ENCODE peak calls at places on chromosomes 3 and 15, in five cellular contexts. I is Peyer's patch, M is A549, Q is colonic mucosa, Y is mammary epithelial cell. B is an unnamed sample.

GRCh38 chr3:11803977-11804903 is 42.4 kb downstream of the TAMM41 start:
- DNase-seq in Q (peak; percentile 39), M (peak; percentile 65), I (peak; percentile 60), Y (peak; percentile 40), B (no peak)

GRCh38 chr3:53082736-53083135 is 36.9 kb upstream of the SFMBT1 start:
- DNase-seq in Y (no peak), I (peak; percentile 37), M (no peak), Q (no peak), B (no peak)

GRCh38 chr3:47414161-47414564 is 33.3 kb downstream of the PTPN23 start:
- DNase-seq in M (no peak), I (no peak), Q (no peak), Y (no peak), B (no peak)

GRCh38 chr3:43629254-43629653 is 7.4 kb upstream of the ANO10 start:
- DNase-seq in I (no peak), Y (no peak), Q (no peak), M (peak; percentile 51), B (no peak)

GRCh38 chr3:49750056-49750455 is 26.3 kb upstream of the GMPPB start:
- DNase-seq in Y (no peak), I (no peak), M (no peak), Q (no peak), B (no peak)

GRCh38 chr3:51391566-51392300 is 648 bp downstream of the RBM15B start:
- DNase-seq in M (no peak), I (peak; percentile 54), Q (no peak), Y (peak; percentile 37), B (peak; percentile 40)

GRCh38 chr3:123085293-123085949 is 18.6 kb downstream of the PDIA5 start:
- DNase-seq in Q (no peak), Y (no peak), M (no peak), I (no peak), B (no peak)

GRCh38 chr15:38587214-38587613 is 22.6 kb upstream of the RASGRP1 start:
- DNase-seq in I (no peak), Y (no peak), Q (no peak), M (no peak), B (no peak)

GRCh38 chr15:44157679-44158078 is 37.4 kb downstream of the FRMD5 start:
- DNase-seq in Q (no peak), M (peak; percentile 63), Y (peak; percentile 85), I (no peak), B (no peak)

GRCh38 chr3:129694228-129694627 is 87.8 kb upstream of the PLXND1 start:
- DNase-seq in M (no peak), I (no peak), Q (no peak), Y (peak; percentile 97), B (no peak)

GRCh38 chr3:60582285-60582684 is 669.0 kb downstream of the FHIT start:
- DNase-seq in I (no peak), Y (no peak), Q (no peak), M (no peak), B (no peak)

GRCh38 chr3:44722103-44722401 is 7.4 kb upstream of the ZNF501 start:
- DNase-seq in Y (no peak), Q (no peak), I (no peak), M (no peak), B (no peak)

GRCh38 chr3:187183210-187183862 is 13.9 kb upstream of the RTP1 start:
- DNase-seq in I (no peak), Y (peak; percentile 79), Q (no peak), M (no peak), B (no peak)

GRCh38 chr3:22161315-22161714 is 410.3 kb upstream of the ZNF385D start:
- DNase-seq in Q (no peak), Y (no peak), M (no peak), I (no peak), B (no peak)

GRCh38 chr15:33810083-33810595 is 158.2 kb upstream of the CHRM5 start:
- DNase-seq in Y (no peak), I (no peak), Q (no peak), M (no peak), B (no peak)
- TF ChIP-seq CTCF in Y (no peak), I (no peak), Q (no peak), M (no peak), B (no peak)

DNA sequence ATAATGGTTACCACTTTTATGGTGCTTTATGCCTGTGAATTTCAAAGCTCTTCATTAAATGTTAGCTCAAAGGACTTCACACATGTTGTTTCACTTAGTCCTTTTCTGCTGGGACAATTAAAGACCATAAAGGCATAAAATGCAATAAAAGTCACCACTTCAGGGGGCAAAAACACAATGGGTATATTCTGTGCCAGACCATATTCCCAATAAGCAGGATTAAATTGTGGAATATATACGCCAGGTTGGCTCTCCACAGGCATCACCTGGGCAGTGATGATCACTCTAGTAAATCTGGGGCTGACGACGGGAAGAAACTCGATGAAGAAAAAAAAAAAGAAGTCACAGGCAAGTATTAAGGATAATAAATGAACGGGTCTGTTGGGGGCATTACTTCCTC is 370.2 kb upstream of the CNTN4 start:
- DNase-seq in M (no peak), Q (no peak), I (no peak), Y (no peak), B (no peak)
- H3K4me1 ChIP-seq in M (no peaks in the 10 kb centered on the region), Q (no peaks in the 10 kb centered on the region), I (no peaks in the 10 kb centered on the region), Y (no peaks in the 10 kb centered on the region), B (no peaks in the 10 kb centered on the region)

GRCh38 chr3:132038198-132038825 is 3.5 kb upstream of the CPNE4 start:
- DNase-seq in M (peak; percentile 48), Q (no peak), I (no peak), Y (peak; percentile 49), B (no peak)
- TF ChIP-seq CTCF in M (peak; percentile 79), Q (peak; percentile 29), I (peak; percentile 53), Y (peak; percentile 80), B (no peak)

DNA sequence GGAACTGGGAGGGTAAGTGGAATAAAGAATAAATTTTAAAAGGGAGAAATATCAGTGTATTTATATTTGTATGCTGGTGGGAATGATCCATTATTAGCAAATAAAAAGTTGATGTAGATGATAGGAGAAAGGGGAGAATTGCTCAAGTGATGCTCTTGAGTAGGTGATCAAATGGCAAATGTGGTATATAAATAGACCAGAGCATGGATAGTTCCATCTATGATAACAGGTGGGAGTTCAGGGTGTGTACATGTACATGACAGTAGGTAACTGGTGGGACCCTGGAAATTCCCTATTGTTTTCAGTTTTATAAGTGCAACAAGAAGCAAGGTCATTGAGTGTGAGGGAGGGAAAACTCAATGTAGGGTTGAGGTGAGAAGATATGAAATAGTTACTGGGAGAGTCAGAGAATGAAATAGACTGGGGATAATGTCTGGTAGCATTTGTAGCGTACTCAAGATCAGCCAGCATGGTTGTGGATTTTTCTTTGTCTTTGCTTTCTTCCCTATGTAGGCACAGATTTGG is 31.3 kb upstream of the EBLN2 start:
- DNase-seq in M (no peak), I (no peak), Q (no peak), Y (no peak), B (no peak)
- H3K4me1 ChIP-seq in M (peaks cover 18% of the 10 kb centered on the region), I (peaks cover 40% of the 10 kb centered on the region), Q (peaks cover 15% of the 10 kb centered on the region), Y (peaks cover 22% of the 10 kb centered on the region), B (peaks cover 18% of the 10 kb centered on the region)

GRCh38 chr3:126245811-126246727 is 65.7 kb upstream of the ALDH1L1 start:
- DNase-seq in Q (peak; percentile 53), Y (no peak), I (peak; percentile 60), M (peak; percentile 54), B (peak; percentile 63)
- TF ChIP-seq CTCF in Q (no peak), Y (peak; percentile 56), I (peak; percentile 43), M (peak; percentile 67), B (no peak)

DNA sequence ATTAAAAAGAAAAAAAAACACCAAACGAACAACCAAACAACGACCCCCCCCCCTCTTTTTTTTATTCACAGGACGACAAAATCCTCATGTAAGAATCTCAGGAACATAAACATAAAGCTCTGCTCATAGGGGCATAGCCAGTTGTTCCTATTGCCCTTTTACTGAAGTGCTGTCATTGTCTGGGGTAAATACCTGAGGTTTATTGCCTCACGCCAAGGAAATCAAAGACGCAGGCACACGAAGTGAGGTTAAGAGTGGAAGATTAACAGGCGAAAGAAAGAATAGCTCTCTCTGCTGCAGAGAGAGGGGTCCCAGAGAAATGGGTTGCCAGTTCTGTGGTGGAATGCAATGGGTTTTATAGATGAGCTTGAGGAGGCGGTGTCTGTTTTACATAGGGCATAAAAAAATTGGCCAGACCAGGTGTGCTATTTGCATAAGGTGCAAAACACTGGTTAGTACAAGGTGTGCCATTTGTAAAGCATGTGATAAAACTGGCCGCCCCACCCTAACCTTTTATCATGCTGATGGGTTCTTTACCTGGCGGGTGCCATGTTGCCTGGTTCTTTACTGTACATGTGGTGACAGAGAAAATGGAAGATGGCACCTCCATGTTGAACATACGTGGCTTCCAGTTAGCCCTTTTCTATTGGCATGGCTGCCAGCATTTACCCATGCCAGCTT is 257.6 kb upstream of the ZPLD1 start:
- DNase-seq in I (no peak), Q (peak; percentile 56), Y (peak; percentile 57), M (no peak), B (peak; percentile 41)
- H3K4me1 ChIP-seq in I (peaks cover 34% of the 10 kb centered on the region), Q (peaks cover 3% of the 10 kb centered on the region), Y (peaks cover 36% of the 10 kb centered on the region), M (peaks cover 74% of the 10 kb centered on the region), B (peaks cover 15% of the 10 kb centered on the region)

GRCh38 chr3:165892565-165892964 is 55.3 kb upstream of the BCHE start:
- DNase-seq in Y (no peak), Q (no peak), I (no peak), M (no peak), B (no peak)

GRCh38 chr3:165895919-165896318 is 58.7 kb upstream of the BCHE start:
- DNase-seq in I (no peak), Y (no peak), Q (no peak), M (peak; percentile 29), B (no peak)
- TF ChIP-seq CTCF in I (no peak), Y (peak; percentile 22), Q (no peak), M (peak; percentile 27), B (no peak)

GRCh38 chr15:64766041-64766440 is 9.3 kb downstream of the RBPMS2 start:
- DNase-seq in Q (no peak), M (no peak), I (no peak), Y (no peak), B (no peak)

GRCh38 chr15:64770626-64771025 is 4.8 kb downstream of the RBPMS2 start:
- DNase-seq in Q (no peak), I (no peak), M (no peak), Y (no peak), B (no peak)

GRCh38 chr15:64763874-64764273 is 11.5 kb downstream of the RBPMS2 start:
- DNase-seq in Q (no peak), M (no peak), Y (no peak), I (no peak), B (no peak)

GRCh38 chr15:64763462-64763861 is 11.9 kb downstream of the RBPMS2 start:
- DNase-seq in Y (no peak), Q (no peak), M (no peak), I (no peak), B (no peak)

GRCh38 chr15:64767203-64767602 is 8.2 kb downstream of the RBPMS2 start:
- DNase-seq in Y (no peak), I (no peak), Q (no peak), M (no peak), B (no peak)
- H3K4me1 ChIP-seq in Y (no peaks in the 10 kb centered on the region), I (no peaks in the 10 kb centered on the region), Q (no peaks in the 10 kb centered on the region), M (no peaks in the 10 kb centered on the region), B (no peaks in the 10 kb centered on the region)